ENCODE peak calls at places on chromosomes 5 and 9, in eight cellular contexts. One of them, this sample, is unnamed.

GRCh38 chr9:130692365-130692764 is 1.2 kb upstream of the EXOSC2 start:
- DNase-seq in CD4-positive, alpha-beta memory T cell: no peak
- DNase-seq in naive thymus-derived CD4-positive, alpha-beta T cell: no peak
- DNase-seq in adrenal gland: no peak
- DNase-seq in endodermal cell: peak; percentile 98
- DNase-seq in OCI-LY7: no peak
- DNase-seq in cardiac muscle cell: peak; percentile 91
- DNase-seq in K562: no peak
- DNase-seq in this sample: no peak

GRCh38 chr5:2958976-2959375 is 207.5 kb upstream of the IRX2 start:
- DNase-seq in CD4-positive, alpha-beta memory T cell: no peak
- DNase-seq in adrenal gland: no peak
- DNase-seq in cardiac muscle cell: no peak
- DNase-seq in naive thymus-derived CD4-positive, alpha-beta T cell: no peak
- DNase-seq in K562: no peak
- DNase-seq in OCI-LY7: no peak
- DNase-seq in endodermal cell: no peak
- DNase-seq in this sample: no peak

GRCh38 chr5:61953913-61954312 is 352.1 kb upstream of the KIF2A start:
- DNase-seq in naive thymus-derived CD4-positive, alpha-beta T cell: no peak
- DNase-seq in CD4-positive, alpha-beta memory T cell: no peak
- DNase-seq in K562: no peak
- DNase-seq in cardiac muscle cell: no peak
- DNase-seq in endodermal cell: peak; percentile 52
- DNase-seq in OCI-LY7: no peak
- DNase-seq in adrenal gland: no peak
- DNase-seq in this sample: no peak

GRCh38 chr9:116166713-116167112 is 13.1 kb downstream of the PAPPA start:
- DNase-seq in adrenal gland: no peak
- DNase-seq in OCI-LY7: no peak
- DNase-seq in K562: no peak
- DNase-seq in cardiac muscle cell: no peak
- DNase-seq in endodermal cell: no peak
- DNase-seq in naive thymus-derived CD4-positive, alpha-beta T cell: no peak
- DNase-seq in CD4-positive, alpha-beta memory T cell: no peak
- DNase-seq in this sample: no peak

GRCh38 chr5:81856948-81857928 is 106.3 kb upstream of the SSBP2 start:
- DNase-seq in K562: peak; percentile 58
- DNase-seq in CD4-positive, alpha-beta memory T cell: no peak
- DNase-seq in OCI-LY7: peak; percentile 60
- DNase-seq in endodermal cell: peak; percentile 80
- DNase-seq in adrenal gland: peak; percentile 93
- DNase-seq in cardiac muscle cell: peak; percentile 60
- DNase-seq in naive thymus-derived CD4-positive, alpha-beta T cell: no peak
- DNase-seq in this sample: peak; percentile 33

GRCh38 chr5:32450952-32451351 is 6.4 kb upstream of the ZFR start:
- DNase-seq in naive thymus-derived CD4-positive, alpha-beta T cell: no peak
- DNase-seq in endodermal cell: peak; percentile 65
- DNase-seq in K562: peak; percentile 58
- DNase-seq in CD4-positive, alpha-beta memory T cell: no peak
- DNase-seq in cardiac muscle cell: no peak
- DNase-seq in OCI-LY7: no peak
- DNase-seq in adrenal gland: no peak
- DNase-seq in this sample: no peak

GRCh38 chr9:33619666-33620404 is 95.8 kb downstream of the ANKRD18B start:
- DNase-seq in OCI-LY7: no peak
- DNase-seq in naive thymus-derived CD4-positive, alpha-beta T cell: no peak
- DNase-seq in endodermal cell: peak; percentile 10
- DNase-seq in K562: peak; percentile 81
- DNase-seq in adrenal gland: no peak
- DNase-seq in CD4-positive, alpha-beta memory T cell: no peak
- DNase-seq in cardiac muscle cell: peak; percentile 26
- DNase-seq in this sample: no peak

GRCh38 chr5:6631441-6631840 is 1.4 kb downstream of the NSUN2 start:
- DNase-seq in CD4-positive, alpha-beta memory T cell: no peak
- DNase-seq in naive thymus-derived CD4-positive, alpha-beta T cell: no peak
- DNase-seq in cardiac muscle cell: no peak
- DNase-seq in OCI-LY7: no peak
- DNase-seq in K562: no peak
- DNase-seq in adrenal gland: no peak
- DNase-seq in endodermal cell: no peak
- DNase-seq in this sample: no peak

GRCh38 chr9:130240410-130241197 is 25.0 kb upstream of the HMCN2 start:
- DNase-seq in endodermal cell: peak; percentile 85
- DNase-seq in cardiac muscle cell: peak; percentile 75
- DNase-seq in OCI-LY7: peak; percentile 81
- DNase-seq in adrenal gland: peak; percentile 90
- DNase-seq in CD4-positive, alpha-beta memory T cell: peak; percentile 49
- DNase-seq in naive thymus-derived CD4-positive, alpha-beta T cell: peak; percentile 21
- DNase-seq in K562: peak; percentile 86
- DNase-seq in this sample: peak; percentile 69

GRCh38 chr9:133154097-133154989 is 9.4 kb downstream of the GBGT1 start:
- DNase-seq in OCI-LY7: no peak
- DNase-seq in cardiac muscle cell: no peak
- DNase-seq in CD4-positive, alpha-beta memory T cell: no peak
- DNase-seq in naive thymus-derived CD4-positive, alpha-beta T cell: no peak
- DNase-seq in adrenal gland: no peak
- DNase-seq in endodermal cell: no peak
- DNase-seq in K562: peak; percentile 49
- DNase-seq in this sample: peak; percentile 10

GRCh38 chr5:180172447-180173197 is 36.4 kb downstream of the RASGEF1C start:
- DNase-seq in adrenal gland: peak; percentile 63
- DNase-seq in cardiac muscle cell: peak; percentile 64
- DNase-seq in OCI-LY7: no peak
- DNase-seq in naive thymus-derived CD4-positive, alpha-beta T cell: no peak
- DNase-seq in endodermal cell: no peak
- DNase-seq in CD4-positive, alpha-beta memory T cell: no peak
- DNase-seq in K562: no peak
- DNase-seq in this sample: no peak

GRCh38 chr9:125239631-125240597 is 1.2 kb downstream of the HSPA5 start:
- DNase-seq in adrenal gland: no peak
- DNase-seq in naive thymus-derived CD4-positive, alpha-beta T cell: no peak
- DNase-seq in cardiac muscle cell: no peak
- DNase-seq in CD4-positive, alpha-beta memory T cell: no peak
- DNase-seq in OCI-LY7: no peak
- DNase-seq in endodermal cell: no peak
- DNase-seq in K562: no peak
- DNase-seq in this sample: no peak

GRCh38 chr9:125238127-125238914 is 2.8 kb downstream of the HSPA5 start:
- DNase-seq in K562: no peak
- DNase-seq in OCI-LY7: no peak
- DNase-seq in cardiac muscle cell: no peak
- DNase-seq in adrenal gland: no peak
- DNase-seq in CD4-positive, alpha-beta memory T cell: no peak
- DNase-seq in naive thymus-derived CD4-positive, alpha-beta T cell: no peak
- DNase-seq in endodermal cell: no peak
- DNase-seq in this sample: no peak

GRCh38 chr9:125241000-125241862 is at the start of gene HSPA5:
- DNase-seq in CD4-positive, alpha-beta memory T cell: peak; percentile 99
- DNase-seq in naive thymus-derived CD4-positive, alpha-beta T cell: peak; percentile 99
- DNase-seq in OCI-LY7: peak; percentile 99
- DNase-seq in endodermal cell: peak; percentile 100
- DNase-seq in adrenal gland: peak; percentile 100
- DNase-seq in K562: peak; percentile 100
- DNase-seq in cardiac muscle cell: peak; percentile 99
- DNase-seq in this sample: peak; percentile 100

GRCh38 chr9:125240649-125240999 is 519 bp downstream of the HSPA5 start:
- DNase-seq in naive thymus-derived CD4-positive, alpha-beta T cell: peak; percentile 43
- DNase-seq in adrenal gland: peak; percentile 78
- DNase-seq in CD4-positive, alpha-beta memory T cell: no peak
- DNase-seq in cardiac muscle cell: peak; percentile 49
- DNase-seq in K562: peak; percentile 74
- DNase-seq in OCI-LY7: peak; percentile 62
- DNase-seq in endodermal cell: no peak
- DNase-seq in this sample: peak; percentile 49

DNA sequence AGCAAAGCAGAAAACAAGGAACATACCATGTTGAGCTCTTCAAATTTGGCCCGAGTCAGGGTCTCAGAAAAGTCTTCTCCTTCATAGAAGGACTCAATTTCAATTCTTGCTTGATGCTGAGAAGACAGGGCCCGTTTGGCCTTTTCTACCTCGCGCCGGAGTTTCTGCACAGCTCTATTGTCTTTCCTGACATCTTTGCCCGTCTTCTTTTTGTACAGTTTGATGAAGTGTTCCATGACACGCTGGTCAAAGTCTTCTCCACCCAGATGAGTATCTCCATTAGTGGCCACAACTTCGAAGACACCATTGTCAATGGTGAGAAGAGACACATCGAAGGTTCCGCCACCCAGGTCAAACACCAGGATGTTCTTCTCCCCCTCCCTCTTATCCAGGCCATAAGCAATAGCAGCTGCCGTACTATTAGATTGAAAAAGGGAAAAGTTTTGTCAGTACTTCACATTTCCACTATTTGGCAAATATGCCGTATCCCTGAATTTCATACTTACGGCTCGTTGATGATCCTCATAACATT is 2.2 kb downstream of the HSPA5 start:
- DNase-seq in endodermal cell: no peak
- DNase-seq in adrenal gland: no peak
- DNase-seq in cardiac muscle cell: no peak
- DNase-seq in K562: peak; percentile 19
- DNase-seq in naive thymus-derived CD4-positive, alpha-beta T cell: no peak
- DNase-seq in OCI-LY7: no peak
- DNase-seq in CD4-positive, alpha-beta memory T cell: no peak
- DNase-seq in this sample: no peak
- H3K9me3 ChIP-seq in endodermal cell: no peaks in the 10 kb centered on the region
- H3K9me3 ChIP-seq in adrenal gland: no peaks in the 10 kb centered on the region
- H3K9me3 ChIP-seq in cardiac muscle cell: no peaks in the 10 kb centered on the region
- H3K9me3 ChIP-seq in K562: no peaks in the 10 kb centered on the region
- H3K9me3 ChIP-seq in naive thymus-derived CD4-positive, alpha-beta T cell: no peaks in the 10 kb centered on the region
- H3K9me3 ChIP-seq in OCI-LY7: no peaks in the 10 kb centered on the region
- H3K9me3 ChIP-seq in CD4-positive, alpha-beta memory T cell: no peaks in the 10 kb centered on the region
- H3K9me3 ChIP-seq in this sample: no peaks in the 10 kb centered on the region

DNA sequence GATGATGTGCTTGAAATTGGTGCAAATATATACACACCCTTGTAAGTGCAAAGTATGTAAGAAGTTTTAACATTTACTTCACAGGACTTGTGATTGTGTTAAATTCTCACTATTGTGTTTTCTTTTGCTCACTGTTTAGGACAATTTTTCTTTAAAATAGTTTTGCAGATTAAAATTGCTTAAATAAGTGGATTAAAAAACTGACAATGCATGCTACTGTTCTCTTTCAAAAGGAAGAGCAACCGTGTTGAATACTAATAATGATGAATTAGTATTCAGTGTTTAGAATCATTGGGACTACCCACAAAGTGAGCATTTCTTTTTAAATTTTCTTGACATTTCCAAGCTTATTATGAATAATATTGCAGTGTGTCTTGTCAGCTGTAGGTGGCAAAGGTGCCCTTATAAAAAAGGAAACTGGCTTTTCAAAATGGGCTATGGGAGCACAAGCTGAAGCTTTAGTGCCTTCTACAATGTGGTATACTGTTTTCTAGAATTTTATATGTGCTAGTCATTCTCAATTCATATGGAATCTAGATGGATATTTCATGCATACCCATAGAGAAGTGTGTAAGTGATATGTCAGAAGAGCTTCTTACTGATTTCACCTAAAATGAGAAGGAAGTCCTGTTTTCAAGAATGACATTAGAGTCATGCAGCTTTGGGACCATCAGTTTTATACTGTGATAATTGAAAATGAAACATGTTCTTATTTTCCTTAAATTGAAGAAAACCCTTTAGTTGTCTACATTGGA is 35.4 kb downstream of the SREK1 start:
- DNase-seq in endodermal cell: no peak
- DNase-seq in naive thymus-derived CD4-positive, alpha-beta T cell: no peak
- DNase-seq in CD4-positive, alpha-beta memory T cell: no peak
- DNase-seq in OCI-LY7: no peak
- DNase-seq in K562: no peak
- DNase-seq in adrenal gland: no peak
- DNase-seq in cardiac muscle cell: no peak
- DNase-seq in this sample: no peak
- H3K27ac ChIP-seq in endodermal cell: no peak overlapping the region
- H3K27ac ChIP-seq in naive thymus-derived CD4-positive, alpha-beta T cell: no peak overlapping the region
- H3K27ac ChIP-seq in CD4-positive, alpha-beta memory T cell: no peak overlapping the region
- H3K27ac ChIP-seq in OCI-LY7: no peak overlapping the region
- H3K27ac ChIP-seq in K562: no peak overlapping the region
- H3K27ac ChIP-seq in adrenal gland: no peak overlapping the region
- H3K27ac ChIP-seq in cardiac muscle cell: no peak overlapping the region
- H3K27ac ChIP-seq in this sample: no peak overlapping the region

GRCh38 chr5:179114756-179115155 is 54.6 kb downstream of the ZNF354C start:
- DNase-seq in cardiac muscle cell: no peak
- DNase-seq in CD4-positive, alpha-beta memory T cell: no peak
- DNase-seq in K562: no peak
- DNase-seq in endodermal cell: peak; percentile 9
- DNase-seq in OCI-LY7: no peak
- DNase-seq in naive thymus-derived CD4-positive, alpha-beta T cell: no peak
- DNase-seq in adrenal gland: no peak
- DNase-seq in this sample: no peak

GRCh38 chr5:179118338-179118737 is 58.2 kb downstream of the ZNF354C start:
- DNase-seq in K562: no peak
- DNase-seq in naive thymus-derived CD4-positive, alpha-beta T cell: no peak
- DNase-seq in adrenal gland: no peak
- DNase-seq in cardiac muscle cell: no peak
- DNase-seq in CD4-positive, alpha-beta memory T cell: no peak
- DNase-seq in OCI-LY7: no peak
- DNase-seq in endodermal cell: no peak
- DNase-seq in this sample: peak; percentile 1

GRCh38 chr5:179115307-179115706 is 55.1 kb downstream of the ZNF354C start:
- DNase-seq in CD4-positive, alpha-beta memory T cell: no peak
- DNase-seq in K562: no peak
- DNase-seq in adrenal gland: no peak
- DNase-seq in naive thymus-derived CD4-positive, alpha-beta T cell: no peak
- DNase-seq in cardiac muscle cell: no peak
- DNase-seq in OCI-LY7: no peak
- DNase-seq in endodermal cell: peak; percentile 12
- DNase-seq in this sample: no peak

GRCh38 chr5:179113945-179114641 is 53.9 kb downstream of the ZNF354C start:
- DNase-seq in naive thymus-derived CD4-positive, alpha-beta T cell: no peak
- DNase-seq in OCI-LY7: no peak
- DNase-seq in adrenal gland: no peak
- DNase-seq in CD4-positive, alpha-beta memory T cell: no peak
- DNase-seq in endodermal cell: peak; percentile 14
- DNase-seq in cardiac muscle cell: no peak
- DNase-seq in K562: no peak
- DNase-seq in this sample: peak; percentile 6

GRCh38 chr5:179115845-179116524 is 55.8 kb downstream of the ZNF354C start:
- DNase-seq in OCI-LY7: no peak
- DNase-seq in K562: no peak
- DNase-seq in adrenal gland: no peak
- DNase-seq in endodermal cell: peak; percentile 14
- DNase-seq in naive thymus-derived CD4-positive, alpha-beta T cell: no peak
- DNase-seq in cardiac muscle cell: no peak
- DNase-seq in CD4-positive, alpha-beta memory T cell: no peak
- DNase-seq in this sample: peak; percentile 13
- H3K9me3 ChIP-seq in OCI-LY7: no peaks in the 10 kb centered on the region
- H3K9me3 ChIP-seq in K562: no peaks in the 10 kb centered on the region
- H3K9me3 ChIP-seq in adrenal gland: no peaks in the 10 kb centered on the region
- H3K9me3 ChIP-seq in endodermal cell: peaks cover 17% of the 10 kb centered on the region
- H3K9me3 ChIP-seq in naive thymus-derived CD4-positive, alpha-beta T cell: peaks cover 42% of the 10 kb centered on the region
- H3K9me3 ChIP-seq in cardiac muscle cell: no peaks in the 10 kb centered on the region
- H3K9me3 ChIP-seq in CD4-positive, alpha-beta memory T cell: no peaks in the 10 kb centered on the region
- H3K9me3 ChIP-seq in this sample: no peaks in the 10 kb centered on the region

DNA sequence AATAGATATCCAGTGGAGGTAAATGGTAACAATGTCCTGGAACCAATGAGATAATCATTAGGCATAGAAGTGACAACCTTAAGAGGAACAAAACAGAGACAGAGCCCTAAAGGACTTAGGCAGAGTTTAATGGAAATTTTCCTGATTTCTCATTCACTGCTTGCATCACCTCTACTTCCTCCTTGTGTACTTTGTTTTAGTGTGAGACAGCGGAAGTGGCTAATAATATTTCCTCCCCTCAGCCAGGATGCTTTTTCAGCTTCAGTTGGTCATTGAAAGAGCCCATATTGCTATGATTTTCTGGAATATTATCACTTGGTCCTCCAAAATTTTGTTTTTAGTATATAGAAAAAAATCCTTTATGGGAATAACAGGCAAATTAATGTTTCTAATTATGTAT is 153.4 kb upstream of the MPDZ start:
- DNase-seq in cardiac muscle cell: no peak
- DNase-seq in OCI-LY7: no peak
- DNase-seq in endodermal cell: no peak
- DNase-seq in adrenal gland: no peak
- DNase-seq in naive thymus-derived CD4-positive, alpha-beta T cell: no peak
- DNase-seq in K562: no peak
- DNase-seq in CD4-positive, alpha-beta memory T cell: no peak
- DNase-seq in this sample: no peak
- H3K27ac ChIP-seq in cardiac muscle cell: no peak overlapping the region
- H3K27ac ChIP-seq in OCI-LY7: no peak overlapping the region
- H3K27ac ChIP-seq in endodermal cell: no peak overlapping the region
- H3K27ac ChIP-seq in adrenal gland: no peak overlapping the region
- H3K27ac ChIP-seq in naive thymus-derived CD4-positive, alpha-beta T cell: no peak overlapping the region
- H3K27ac ChIP-seq in K562: no peak overlapping the region
- H3K27ac ChIP-seq in CD4-positive, alpha-beta memory T cell: no peak overlapping the region
- H3K27ac ChIP-seq in this sample: no peak overlapping the region